ENCODE peak calls at places on chromosomes 11 and 22, in four cellular contexts. M, G, X and B are unnamed samples.

GRCh38 chr11:128686745-128687177 is 7.1 kb upstream of the FLI1 start:
- DNase-seq in G (peak), M (peak), X (no peak), B (no peak)

GRCh38 chr11:32779131-32779530 is 15.3 kb downstream of the CCDC73 start:
- DNase-seq in X (peak), M (no peak), G (no peak), B (no peak)

GRCh38 chr22:23116506-23117263 is 25.1 kb downstream of the RSPH14 start:
- DNase-seq in M (no peak), G (no peak), X (no peak), B (no peak)

GRCh38 chr11:48142886-48143285 is 73.7 kb upstream of the OR4B1 start:
- DNase-seq in G (no peak), X (no peak), M (no peak), B (no peak)

GRCh38 chr22:46984751-46985506 is 222.5 kb downstream of the TBC1D22A start:
- DNase-seq in X (no peak), G (peak), M (peak), B (no peak)

GRCh38 chr11:75223954-75224643 is 16.5 kb upstream of the TPBGL start:
- DNase-seq in X (no peak), G (no peak), M (no peak), B (no peak)

GRCh38 chr11:103525069-103525468 is 415.8 kb downstream of the DYNC2H1 start:
- DNase-seq in M (no peak), X (no peak), G (peak), B (no peak)

GRCh38 chr11:65927904-65928397 is 8.7 kb downstream of the DRAP1 start:
- DNase-seq in M (peak), X (peak), G (no peak), B (no peak)

GRCh38 chr22:46195487-46196165 is 45.3 kb downstream of the PPARA start:
- DNase-seq in X (no peak), G (no peak), M (peak), B (no peak)

GRCh38 chr11:27171391-27171790 is 130.8 kb downstream of the BBOX1 start:
- DNase-seq in G (peak), X (no peak), M (no peak), B (no peak)

GRCh38 chr11:116960916-116961315 is 123.5 kb upstream of the APOA1 start:
- DNase-seq in M (no peak), X (peak), G (peak), B (no peak)

GRCh38 chr11:69683764-69684333 is 8.7 kb upstream of the LTO1 start:
- DNase-seq in M (no peak), G (no peak), X (peak), B (no peak)

GRCh38 chr11:57800444-57801184 is 39.0 kb downstream of the CTNND1 start:
- DNase-seq in M (peak), X (peak), G (peak), B (no peak)

GRCh38 chr11:92662580-92662979 is 306.9 kb upstream of the MTNR1B start:
- DNase-seq in M (no peak), X (no peak), G (peak), B (no peak)

GRCh38 chr11:28559497-28559896 is 451.3 kb downstream of the METTL15 start:
- DNase-seq in M (no peak), X (no peak), G (peak), B (no peak)

GRCh38 chr11:67572747-67573419 is 10.7 kb upstream of the GSTP1 start:
- DNase-seq in X (peak), G (peak), M (no peak), B (peak)

GRCh38 chr11:33045551-33046255 is 6.3 kb downstream of the TCP11L1 start:
- DNase-seq in X (no peak), M (no peak), G (no peak), B (no peak)

DNA sequence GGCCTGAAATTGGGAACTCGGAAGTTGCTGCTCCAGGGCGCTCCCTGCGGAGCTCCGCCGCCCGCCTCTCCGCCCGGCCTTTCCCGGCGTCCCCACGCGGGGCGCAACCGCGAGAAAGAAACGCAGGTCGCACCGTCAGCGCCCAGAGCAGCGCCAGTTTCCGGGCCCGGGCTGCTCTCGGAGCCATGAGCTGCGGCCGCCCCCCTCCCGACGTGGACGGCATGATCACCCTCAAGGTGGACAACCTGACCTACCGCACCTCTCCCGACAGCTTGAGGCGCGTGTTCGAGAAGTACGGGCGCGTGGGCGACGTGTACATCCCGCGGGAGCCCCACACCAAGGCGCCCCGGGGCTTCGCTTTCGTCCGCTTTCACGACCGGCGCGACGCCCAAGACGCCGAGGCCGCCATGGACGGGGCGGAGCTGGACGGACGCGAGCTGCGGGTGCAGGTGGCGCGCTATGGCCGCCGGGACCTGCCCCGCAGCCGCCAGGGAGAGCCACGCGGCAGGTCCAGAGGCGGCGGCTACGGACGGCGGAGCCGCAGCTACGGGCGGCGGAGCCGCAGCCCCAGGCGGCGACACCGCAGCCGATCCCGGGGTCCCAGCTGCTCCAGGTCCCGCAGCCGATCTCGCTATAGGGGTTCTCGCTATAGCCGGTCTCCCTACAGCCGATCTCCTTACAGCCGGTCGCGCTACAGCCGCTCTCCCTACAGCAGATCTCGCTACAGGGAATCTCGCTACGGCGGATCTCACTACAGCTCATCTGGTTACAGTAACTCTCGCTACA is 516 bp downstream of the SRSF8 start:
- DNase-seq in G (peak), X (peak), M (peak), B (peak)
- TF ChIP-seq CTCF in G (peak), X (peak), M (no peak), B (peak)

GRCh38 chr11:13698147-13698546 is 29.7 kb downstream of the FAR1 start:
- DNase-seq in X (no peak), G (no peak), M (no peak), B (no peak)

GRCh38 chr11:13701506-13701905 is 33.0 kb downstream of the FAR1 start:
- DNase-seq in X (no peak), M (no peak), G (no peak), B (no peak)

GRCh38 chr11:13697710-13698109 is 29.2 kb downstream of the FAR1 start:
- DNase-seq in M (no peak), G (no peak), X (no peak), B (no peak)

GRCh38 chr11:13699870-13700269 is 31.4 kb downstream of the FAR1 start:
- DNase-seq in G (no peak), X (no peak), M (no peak), B (no peak)

DNA sequence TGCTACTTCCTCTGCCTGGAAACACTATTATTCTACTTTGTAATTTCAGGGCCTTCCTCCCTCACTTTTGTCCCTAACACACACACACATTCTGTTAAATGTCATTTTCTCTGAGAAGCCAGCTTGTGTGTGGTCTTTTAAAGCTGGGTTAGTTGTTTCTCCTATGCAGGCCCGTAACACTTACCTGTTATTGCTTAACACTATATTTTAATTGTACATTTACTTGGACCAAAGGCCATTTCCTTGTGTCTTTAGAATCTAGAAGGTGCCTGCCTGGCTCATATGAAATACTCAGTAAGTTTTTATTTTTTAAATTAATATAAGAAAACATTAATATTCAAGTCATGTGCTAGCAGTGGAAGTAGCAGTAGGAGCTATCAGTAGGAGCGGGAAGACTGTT is 30.6 kb downstream of the FAR1 start:
- DNase-seq in M (no peak), G (no peak), X (no peak), B (no peak)
- TF ChIP-seq CTCF in M (no peak), G (no peak), X (no peak), B (no peak)

GRCh38 chr22:50613291-50613981 is 12.8 kb downstream of the MAPK8IP2 start:
- DNase-seq in G (no peak), M (peak), X (no peak), B (no peak)
- TF ChIP-seq CTCF in G (no peak), M (no peak), X (no peak), B (no peak)

GRCh38 chr22:36367066-36367465 is 20.7 kb downstream of the MYH9 start:
- DNase-seq in X (no peak), M (no peak), G (no peak), B (no peak)

GRCh38 chr22:36369004-36369921 is 18.5 kb downstream of the MYH9 start:
- DNase-seq in G (no peak), M (no peak), X (no peak), B (no peak)

GRCh38 chr22:36369922-36370781 is 17.6 kb downstream of the MYH9 start:
- DNase-seq in G (no peak), M (no peak), X (peak), B (no peak)

GRCh38 chr22:36367479-36367878 is 20.3 kb downstream of the MYH9 start:
- DNase-seq in X (no peak), M (no peak), G (no peak), B (no peak)

DNA sequence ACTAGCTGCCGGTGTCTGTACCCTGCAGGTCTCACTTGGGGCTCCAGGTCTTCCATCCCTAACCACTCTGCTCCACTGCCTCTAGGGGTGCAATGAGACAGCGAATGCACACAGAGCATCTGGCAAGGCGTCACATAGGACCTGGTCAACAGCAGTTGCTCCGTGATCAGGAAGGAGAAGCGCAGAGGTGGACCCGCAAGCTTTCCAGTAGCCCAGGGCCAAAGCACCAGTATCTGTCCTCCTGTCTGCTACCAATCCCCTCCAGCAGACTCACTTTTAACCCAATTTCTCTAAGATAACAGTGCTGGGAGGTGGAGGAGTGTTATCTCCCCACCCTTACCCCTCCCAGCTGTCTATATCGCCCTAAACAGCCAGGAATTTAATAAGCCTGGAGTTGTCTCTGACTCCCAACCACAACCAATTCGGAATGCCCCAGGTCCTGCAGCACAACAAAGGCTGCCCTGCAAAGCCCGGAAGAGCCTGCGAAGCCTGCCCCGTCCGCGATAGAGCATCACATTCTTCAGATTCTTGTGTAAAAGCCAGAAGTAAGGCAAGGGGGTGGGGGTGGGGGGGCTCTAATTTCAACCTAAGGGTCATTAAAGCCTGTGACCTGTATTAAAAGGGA is 19.3 kb downstream of the MYH9 start:
- DNase-seq in M (no peak), X (no peak), G (no peak), B (no peak)
- TF ChIP-seq CTCF in M (no peak), X (peak), G (peak), B (no peak)

DNA sequence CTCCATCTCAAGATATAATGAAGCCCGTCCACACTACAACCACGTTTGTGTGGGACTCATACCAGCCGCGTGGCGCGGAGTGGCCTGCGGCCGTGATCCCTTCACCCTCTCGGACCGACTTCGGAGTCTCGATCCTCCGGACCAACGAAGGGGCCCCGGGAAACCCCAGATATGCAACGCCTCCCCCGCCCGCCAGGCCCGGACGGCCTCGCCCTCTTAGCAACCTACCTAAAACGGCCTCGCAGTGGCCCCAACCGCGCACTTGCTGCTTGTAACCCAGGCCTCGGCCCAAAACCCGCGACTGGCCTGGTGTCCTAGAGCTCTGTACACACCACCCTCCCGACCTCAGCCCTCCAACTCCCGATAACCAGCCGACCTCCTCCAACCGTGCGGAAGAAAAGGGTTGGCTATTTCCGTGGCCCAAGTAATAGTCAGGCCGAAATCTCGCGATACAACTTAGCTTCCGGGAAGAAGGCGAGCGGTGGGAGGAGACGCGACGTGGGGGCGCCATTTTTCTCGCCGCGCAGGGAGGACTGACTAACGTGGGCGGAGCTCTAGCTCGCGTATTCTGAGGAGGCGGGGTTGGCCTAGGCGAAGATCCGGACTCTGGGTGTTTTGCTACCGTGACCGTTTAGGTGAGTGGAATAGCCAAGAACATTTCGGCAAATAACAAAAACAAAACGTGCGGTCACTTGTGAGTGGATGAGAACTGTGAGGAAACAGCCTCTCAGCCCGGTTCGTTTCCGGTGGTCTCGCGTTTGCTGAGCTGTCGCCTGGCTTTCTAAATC is at the start of the genes C11orf54 and TAF1D:
- DNase-seq in X (peak), G (peak), M (peak), B (peak)
- TF ChIP-seq CTCF in X (no peak), G (peak), M (no peak), B (no peak)